ENCODE peak calls at places on chromosomes 4 and X, in nine cellular contexts. Y is A673; O is heart right ventricle; G is neural progenitor cell; T is fibroblast of lung; W is HCT116; H is OCI-LY7; R is lung; K is CD4-positive, alpha-beta memory T cell. Q is an unnamed sample. For H3K4me1, the result is how much of the 10 kb centered on the place peaks cover.

GRCh38 chr4:76306882-76307669 is 543 bp downstream of the STBD1 start:
- DNase-seq in K (peak), R (peak), W (no peak), O (peak), Y (peak), T (peak), H (no peak), G (peak), Q (peak)

GRCh38 chrX:68731254-68731653 is 83.8 kb downstream of the STARD8 start:
- DNase-seq in H (no peak), G (no peak), T (no peak), W (no peak), K (no peak), R (no peak), Y (no peak), O (no peak), Q (peak)

GRCh38 chr4:3812211-3812934 is 46.2 kb downstream of the ADRA2C start:
- DNase-seq in R (no peak), O (no peak), K (no peak), Y (no peak), G (no peak), W (no peak), T (no peak), H (no peak), Q (no peak)

GRCh38 chr4:119300388-119301131 is 21.4 kb downstream of the FABP2 start:
- DNase-seq in H (peak), G (peak), R (peak), O (peak), Y (peak), K (peak), W (peak), T (peak), Q (peak)

GRCh38 chrX:135520022-135520552 is 373 bp upstream of the INTS6L start:
- DNase-seq in T (peak), G (peak), H (peak), R (no peak), W (no peak), K (no peak), O (no peak), Y (peak), Q (peak)

GRCh38 chr4:9703391-9703790 is 78.0 kb upstream of the DRD5 start:
- DNase-seq in T (peak), R (peak), W (peak), K (peak), H (peak), O (peak), G (peak), Y (peak), Q (peak)

GRCh38 chr4:128393111-128393704 is 105.6 kb upstream of the PGRMC2 start:
- DNase-seq in O (peak), Y (peak), G (no peak), W (no peak), R (no peak), T (peak), H (no peak), K (no peak), Q (no peak)

GRCh38 chrX:40444798-40445496 is 135.8 kb upstream of the ATP6AP2 start:
- DNase-seq in G (peak), O (no peak), Y (no peak), W (no peak), R (no peak), H (no peak), K (no peak), T (no peak), Q (no peak)

GRCh38 chrX:21487832-21488231 is 113.6 kb downstream of the CNKSR2 start:
- DNase-seq in Y (peak), G (peak), K (no peak), H (no peak), O (no peak), W (no peak), R (no peak), T (no peak), Q (peak)

GRCh38 chr4:125390126-125390525 is 75.4 kb downstream of the FAT4 start:
- DNase-seq in R (no peak), K (no peak), Y (no peak), T (peak), O (peak), W (no peak), H (no peak), G (no peak), Q (no peak)

GRCh38 chrX:38347136-38347535 is 5.3 kb upstream of the OTC start:
- DNase-seq in W (no peak), H (no peak), T (peak), Y (no peak), R (no peak), G (no peak), K (no peak), O (peak), Q (no peak)

GRCh38 chr4:153763404-153763803 is 3.6 kb upstream of the RNF175 start:
- DNase-seq in T (no peak), R (no peak), K (no peak), O (no peak), Y (peak), G (peak), H (peak), W (no peak), Q (peak)

GRCh38 chrX:48468247-48468671 is 1.8 kb downstream of the SLC38A5 start:
- DNase-seq in R (no peak), T (no peak), H (peak), Y (peak), K (no peak), G (peak), W (no peak), O (no peak), Q (peak)

GRCh38 chr4:77854431-77855111 is 8.1 kb upstream of the MRPL1 start:
- DNase-seq in Y (no peak), T (no peak), K (peak), H (no peak), R (no peak), G (no peak), O (peak), W (no peak), Q (no peak)

GRCh38 chr4:80312124-80312523 is 23.4 kb upstream of the CFAP299 start:
- DNase-seq in G (no peak), T (no peak), Y (no peak), K (no peak), H (no peak), W (no peak), R (no peak), O (no peak), Q (no peak)

GRCh38 chr4:152479428-152480026 is 56.4 kb downstream of the FBXW7 start:
- DNase-seq in R (no peak), H (no peak), Y (no peak), W (no peak), T (peak), G (no peak), K (no peak), O (no peak), Q (no peak)
- H3K4me1 ChIP-seq in R (under half), H (under half), Y (under half), W (under half), T (under half), G (under half), K (under half), O (under half), Q (under half)

GRCh38 chr4:11424000-11424399 is 4.7 kb downstream of the HS3ST1 start:
- DNase-seq in O (peak), Y (peak), H (peak), K (peak), T (peak), W (no peak), G (peak), R (no peak), Q (no peak)
- H3K4me3 ChIP-seq in O (no peak), Y (no peak), H (no peak), K (no peak), T (no peak), W (no peak), G (no peak), R (no peak), Q (no peak)

DNA sequence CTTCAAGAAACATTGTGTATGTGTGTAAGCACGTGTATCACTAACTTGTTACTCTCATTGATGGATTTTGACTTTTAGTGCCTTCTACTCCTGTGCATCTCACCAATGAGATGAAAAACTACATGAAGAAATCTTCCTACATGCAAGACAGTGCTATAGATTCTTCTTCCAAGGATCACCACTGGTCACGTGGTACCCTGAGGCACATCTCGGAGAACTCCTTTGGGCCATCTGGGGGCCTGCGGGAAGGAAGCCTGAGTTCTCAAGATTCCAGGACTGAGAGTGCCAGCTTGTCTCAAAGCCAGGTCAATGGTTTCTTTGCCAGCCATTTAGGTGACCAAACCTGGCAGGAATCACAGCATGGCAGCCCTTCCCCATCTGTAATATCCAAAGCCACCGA is 86.5 kb downstream of the SLC10A6 start:
- DNase-seq in H (no peak), T (no peak), O (no peak), G (no peak), R (no peak), K (no peak), Y (no peak), W (no peak), Q (no peak)
- H3K4me1 ChIP-seq in H (under half), T (under half), O (under half), G (under half), R (under half), K (under half), Y (under half), W (under half), Q (under half)

GRCh38 chrX:51215266-51215665 is 117.4 kb upstream of the NUDT10 start:
- DNase-seq in O (no peak), Y (peak), R (no peak), K (no peak), W (no peak), H (peak), G (peak), T (no peak), Q (no peak)
- H3K4me3 ChIP-seq in O (no peak), Y (no peak), R (no peak), K (no peak), W (no peak), H (no peak), G (no peak), T (no peak), Q (no peak)

GRCh38 chrX:19568422-19568821 is 53.1 kb upstream of the MAP3K15 start:
- DNase-seq in H (no peak), O (no peak), G (no peak), K (no peak), R (no peak), W (no peak), T (no peak), Y (no peak), Q (peak)
- H3K4me1 ChIP-seq in H (under half), O (under half), G (under half), K (under half), R (under half), W (under half), T (under half), Y (under half), Q (under half)

Q was measured in HAP-1.